ENCODE peak calls at places on chromosomes 6 and 20, in eight cellular contexts. O, G, X, Y, Q, J, F and U are unnamed samples.

GRCh38 chr6:156779206-156780116 is 2.3 kb downstream of the ARID1B start:
- DNase-seq in O (peak; percentile 51), G (peak; percentile 57), X (no peak), Y (no peak), Q (peak; percentile 38), J (peak; percentile 43), F (no peak), U (peak; percentile 43)

GRCh38 chr20:5448449-5449118 is 131.8 kb upstream of the PROKR2 start:
- DNase-seq in O (peak; percentile 49), G (peak; percentile 73), X (peak; percentile 49), Y (peak; percentile 43), Q (peak; percentile 82), J (peak; percentile 39), F (no peak), U (peak; percentile 60)

GRCh38 chr20:44006578-44006977 is 91.9 kb downstream of the TOX2 start:
- DNase-seq in O (no peak), G (no peak), X (no peak), Y (no peak), Q (no peak), J (no peak), F (no peak), U (no peak)

GRCh38 chr6:37731888-37732287 is 34.2 kb upstream of the MDGA1 start:
- DNase-seq in O (peak; percentile 40), G (no peak), X (no peak), Y (no peak), Q (peak; percentile 31), J (no peak), F (peak; percentile 39), U (peak; percentile 46)

GRCh38 chr6:2763876-2764540 is 1.2 kb upstream of the WRNIP1 start:
- DNase-seq in O (no peak), G (no peak), X (no peak), Y (no peak), Q (no peak), J (no peak), F (no peak), U (peak; percentile 13)

GRCh38 chr20:11921326-11921725 is 3.6 kb downstream of the BTBD3 start:
- DNase-seq in O (no peak), G (no peak), X (no peak), Y (no peak), Q (no peak), J (no peak), F (no peak), U (no peak)

GRCh38 chr6:25660512-25660911 is 8.5 kb downstream of the SCGN start:
- DNase-seq in O (no peak), G (no peak), X (no peak), Y (peak; percentile 93), Q (no peak), J (no peak), F (no peak), U (peak; percentile 62)

GRCh38 chr6:26234421-26235239 is 130.4 kb upstream of the BTN3A2 start:
- DNase-seq in O (peak; percentile 62), G (peak; percentile 80), X (peak; percentile 81), Y (peak; percentile 70), Q (no peak), J (peak; percentile 54), F (peak; percentile 96), U (peak; percentile 79)

GRCh38 chr6:54299542-54300269 is 8.5 kb upstream of the TINAG start:
- DNase-seq in O (no peak), G (no peak), X (peak; percentile 47), Y (peak; percentile 90), Q (no peak), J (no peak), F (no peak), U (no peak)

GRCh38 chr6:147170269-147170668 is 33.9 kb upstream of the STXBP5 start:
- DNase-seq in O (no peak), G (no peak), X (peak; percentile 96), Y (peak; percentile 98), Q (no peak), J (no peak), F (no peak), U (no peak)

GRCh38 chr6:51394061-51394460 is 575.4 kb downstream of the TFAP2B start:
- DNase-seq in O (no peak), G (no peak), X (no peak), Y (no peak), Q (no peak), J (no peak), F (no peak), U (no peak)

DNA sequence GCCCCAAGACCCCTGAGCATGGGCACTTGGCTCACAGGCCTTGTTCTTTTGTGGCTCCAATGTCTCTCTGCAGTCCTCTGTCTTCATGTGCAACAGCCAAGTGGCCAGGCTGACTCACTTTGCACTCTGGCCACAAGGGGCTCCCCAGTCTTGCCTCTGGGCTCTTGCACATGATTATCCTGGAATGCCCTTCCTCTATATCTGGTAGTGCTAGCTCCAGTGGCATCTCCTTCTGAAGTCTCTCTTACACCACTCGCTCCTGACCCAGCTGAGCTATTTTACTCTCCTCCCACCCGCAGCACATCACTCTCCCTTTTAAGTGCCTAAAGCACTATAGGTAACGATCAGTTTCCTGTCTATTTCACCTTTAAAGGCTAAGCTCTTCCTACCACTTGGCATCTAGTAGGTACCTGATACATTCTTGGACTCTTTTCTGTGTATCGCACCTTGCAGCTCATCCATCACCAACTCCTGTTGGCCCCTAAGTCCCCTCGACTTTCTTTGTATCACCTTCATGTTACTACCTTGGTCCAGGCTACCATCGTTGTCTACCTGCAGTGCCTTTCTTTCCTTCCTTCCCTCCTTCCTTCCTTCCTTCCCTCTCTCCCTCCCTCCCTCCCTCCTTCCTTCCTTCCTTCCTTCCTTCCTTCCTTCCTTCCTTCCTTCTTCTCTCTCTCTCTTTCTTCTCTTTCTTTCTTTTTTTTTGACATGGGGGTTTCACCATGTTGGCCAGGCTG is 211.9 kb upstream of the RNF24 start:
- DNase-seq in O (no peak), G (peak; percentile 45), X (peak; percentile 47), Y (peak; percentile 84), Q (peak; percentile 69), J (no peak), F (no peak), U (peak; percentile 35)
- TF ChIP-seq CTCF in O (no peak), G (peak; percentile 48), X (peak; percentile 51), Y (peak; percentile 68), Q (peak; percentile 22), J (peak; percentile 40), F (peak; percentile 51), U (no peak)

GRCh38 chr20:1637226-1637625 is 17.4 kb upstream of the SIRPB1 start:
- DNase-seq in O (no peak), G (no peak), X (no peak), Y (no peak), Q (no peak), J (no peak), F (no peak), U (no peak)

GRCh38 chr20:1635291-1635979 is 15.6 kb upstream of the SIRPB1 start:
- DNase-seq in O (no peak), G (no peak), X (no peak), Y (no peak), Q (no peak), J (no peak), F (no peak), U (no peak)

GRCh38 chr20:1633535-1633934 is 13.7 kb upstream of the SIRPB1 start:
- DNase-seq in O (no peak), G (no peak), X (peak; percentile 26), Y (no peak), Q (no peak), J (no peak), F (no peak), U (no peak)

GRCh38 chr20:1637755-1638154 is 17.9 kb upstream of the SIRPB1 start:
- DNase-seq in O (no peak), G (no peak), X (no peak), Y (no peak), Q (no peak), J (no peak), F (no peak), U (no peak)

DNA sequence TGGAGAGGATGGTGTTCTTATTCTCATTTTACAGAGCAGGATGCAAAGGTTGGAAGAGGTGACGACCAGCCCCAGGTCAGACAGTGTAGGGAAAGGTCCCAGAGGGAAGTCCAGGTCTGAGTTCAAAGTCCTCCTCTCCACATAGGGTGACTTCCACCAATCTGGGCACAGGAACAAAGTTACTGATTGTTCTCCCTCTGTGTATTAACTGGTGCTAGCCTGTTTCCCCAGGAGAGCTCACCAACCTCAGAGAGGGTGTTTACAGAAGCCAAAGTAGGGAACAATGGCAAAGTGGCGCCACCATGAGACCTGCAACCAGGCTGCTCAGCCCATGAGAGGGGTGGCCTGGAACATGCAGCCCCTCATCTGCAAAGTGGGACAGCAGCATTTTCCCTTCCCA is 16.8 kb upstream of the SIRPB1 start:
- DNase-seq in O (no peak), G (no peak), X (no peak), Y (no peak), Q (no peak), J (no peak), F (no peak), U (no peak)
- TF ChIP-seq CTCF in O (no peak), G (no peak), X (no peak), Y (no peak), Q (no peak), J (no peak), F (peak; percentile 8), U (no peak)

GRCh38 chr6:85287158-85287557 is 162.7 kb upstream of the NT5E start:
- DNase-seq in O (no peak), G (no peak), X (no peak), Y (no peak), Q (no peak), J (no peak), F (no peak), U (no peak)
- TF ChIP-seq CTCF in O (no peak), G (no peak), X (no peak), Y (no peak), Q (no peak), J (no peak), F (no peak), U (no peak)

DNA sequence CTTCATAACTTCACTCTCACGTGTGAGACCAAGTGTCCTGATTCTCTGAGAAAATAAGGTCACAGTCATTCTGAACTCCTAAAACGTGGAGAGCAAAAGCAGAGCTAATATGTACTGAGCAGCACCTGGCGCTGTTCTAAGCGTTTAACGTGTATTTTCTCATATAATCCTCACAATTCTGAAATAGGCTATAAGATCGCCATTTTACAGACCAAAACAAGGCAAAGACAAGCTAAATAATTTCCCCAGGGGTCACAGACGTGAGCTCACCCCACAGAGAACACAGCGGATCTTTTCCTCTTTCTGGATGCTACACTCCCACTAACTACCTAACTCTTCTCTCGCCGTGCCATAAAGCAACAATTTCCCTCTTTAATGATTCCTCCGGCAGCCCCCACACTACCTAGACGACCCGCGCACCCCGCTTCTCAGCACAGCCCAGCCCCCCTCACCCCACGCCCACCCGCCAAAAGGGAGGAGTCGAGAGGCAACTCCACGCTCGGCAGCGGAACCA is 636 bp downstream of the SUPT3H start:
- DNase-seq in O (no peak), G (no peak), X (peak; percentile 38), Y (peak; percentile 45), Q (no peak), J (no peak), F (peak; percentile 17), U (no peak)
- TF ChIP-seq CTCF in O (no peak), G (no peak), X (no peak), Y (no peak), Q (no peak), J (no peak), F (no peak), U (no peak)